ENCODE peak calls at places on chromosome 10, in five cellular contexts. P is mucosa of descending colon, B is suprapubic skin, Q is Caco-2, K is esophagus muscularis mucosa. O is an unnamed sample. For H3K4me1, the result is how much of the 10 kb centered on the place peaks cover.

GRCh38 chr10:7445474-7446135 is 34.8 kb upstream of the SFMBT2 start:
- DNase-seq in P (no peak), B (no peak), Q (no peak), K (no peak), O (no peak)

GRCh38 chr10:113261130-113261529 is 291.7 kb upstream of the HABP2 start:
- DNase-seq in P (no peak), B (no peak), Q (no peak), K (no peak), O (no peak)

GRCh38 chr10:69962746-69963135 is 89.9 kb upstream of the MACROH2A2 start:
- DNase-seq in P (no peak), B (no peak), Q (no peak), K (no peak), O (no peak)

GRCh38 chr10:123911866-123912265 is 20.3 kb upstream of the CPXM2 start:
- DNase-seq in P (no peak), B (no peak), Q (no peak), K (no peak), O (no peak)

GRCh38 chr10:76922666-76923065 is 714.9 kb downstream of the KCNMA1 start:
- DNase-seq in P (no peak), B (no peak), Q (no peak), K (peak), O (no peak)

GRCh38 chr10:85204814-85205213 is 876.4 kb downstream of the CCSER2 start:
- DNase-seq in P (no peak), B (no peak), Q (no peak), K (peak), O (no peak)

GRCh38 chr10:84138478-84139125 is 707 bp upstream of the GHITM start:
- DNase-seq in P (peak), B (no peak), Q (no peak), K (no peak), O (peak)

GRCh38 chr10:30887839-30888238 is 143.8 kb downstream of the ZNF438 start:
- DNase-seq in P (no peak), B (no peak), Q (no peak), K (no peak), O (no peak)

GRCh38 chr10:102624751-102625330 is 19.4 kb upstream of the TRIM8 start:
- DNase-seq in P (peak), B (no peak), Q (no peak), K (no peak), O (no peak)

GRCh38 chr10:21041763-21042458 is 144.8 kb upstream of the NEBL start:
- DNase-seq in P (no peak), B (no peak), Q (no peak), K (no peak), O (no peak)

GRCh38 chr10:133087045-133087678 is 562 bp upstream of the ADGRA1 start:
- DNase-seq in P (no peak), B (no peak), Q (no peak), K (no peak), O (no peak)

GRCh38 chr10:80443531-80443974 is 10.6 kb upstream of the TSPAN14 start:
- DNase-seq in P (no peak), B (no peak), Q (no peak), K (no peak), O (no peak)

GRCh38 chr10:8130973-8131911 is 76.8 kb downstream of the GATA3 start:
- DNase-seq in P (no peak), B (no peak), Q (no peak), K (no peak), O (peak)

GRCh38 chr10:132872658-132873057 is 69.7 kb downstream of the CFAP46 start:
- DNase-seq in P (no peak), B (peak), Q (no peak), K (no peak), O (no peak)

GRCh38 chr10:133142523-133143199 is 17.4 kb upstream of the KNDC1 start:
- DNase-seq in P (no peak), B (peak), Q (peak), K (no peak), O (no peak)

GRCh38 chr10:110356628-110357245 is 52.0 kb upstream of the SMNDC1 start:
- DNase-seq in P (peak), B (no peak), Q (no peak), K (no peak), O (peak)

GRCh38 chr10:116069856-116070255 is 203.2 kb downstream of the GFRA1 start:
- DNase-seq in P (no peak), B (no peak), Q (no peak), K (no peak), O (no peak)

GRCh38 chr10:28054211-28054888 is 55.5 kb upstream of the ODAD2 start:
- DNase-seq in P (no peak), B (no peak), Q (no peak), K (no peak), O (no peak)

GRCh38 chr10:48554668-48555067 is 50.2 kb downstream of the ARHGAP22 start:
- DNase-seq in P (no peak), B (no peak), Q (no peak), K (no peak), O (no peak)

GRCh38 chr10:116385994-116386809 is 41.4 kb upstream of the PNLIPRP3 start:
- DNase-seq in P (no peak), B (no peak), Q (no peak), K (no peak), O (no peak)

GRCh38 chr10:34655286-34656170 is 159.6 kb downstream of the PARD3 start:
- DNase-seq in P (no peak), B (no peak), Q (peak), K (no peak), O (peak)

GRCh38 chr10:132700168-132701098 is 85.5 kb downstream of the NKX6-2 start:
- DNase-seq in P (peak), B (peak), Q (no peak), K (no peak), O (no peak)

GRCh38 chr10:117420768-117421167 is 45.5 kb upstream of the PDZD8 start:
- DNase-seq in P (no peak), B (no peak), Q (no peak), K (no peak), O (no peak)

GRCh38 chr10:3006093-3006492 is 61.3 kb upstream of the PFKP start:
- DNase-seq in P (no peak), B (no peak), Q (no peak), K (no peak), O (no peak)

GRCh38 chr10:26216949-26217395 is 398 bp downstream of the GAD2 start:
- DNase-seq in P (no peak), B (no peak), Q (no peak), K (no peak), O (no peak)

GRCh38 chr10:26215923-26216576 is 524 bp upstream of the GAD2 start:
- DNase-seq in P (no peak), B (no peak), Q (no peak), K (peak), O (no peak)

GRCh38 chr10:26217396-26218105 is 977 bp downstream of the GAD2 start:
- DNase-seq in P (no peak), B (no peak), Q (no peak), K (peak), O (no peak)

GRCh38 chr10:26215534-26215922 is 1.0 kb upstream of the GAD2 start:
- DNase-seq in P (no peak), B (no peak), Q (no peak), K (no peak), O (no peak)

DNA sequence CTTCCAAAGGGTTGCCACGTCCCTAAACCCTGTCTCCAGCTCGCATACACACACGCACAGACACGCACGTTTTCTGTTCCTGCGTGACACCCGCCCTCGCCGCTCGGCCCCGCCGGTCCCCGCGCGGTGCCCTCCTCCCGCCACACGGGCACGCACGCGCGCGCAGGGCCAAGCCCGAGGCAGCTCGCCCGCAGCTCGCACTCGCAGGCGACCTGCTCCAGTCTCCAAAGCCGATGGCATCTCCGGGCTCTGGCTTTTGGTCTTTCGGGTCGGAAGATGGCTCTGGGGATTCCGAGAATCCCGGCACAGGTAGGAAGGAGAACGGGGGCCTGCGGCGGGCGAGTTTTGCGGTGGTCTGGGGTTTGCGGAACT is at the start of gene GAD2:
- DNase-seq in P (no peak), B (no peak), Q (no peak), K (peak), O (no peak)
- H3K4me1 ChIP-seq in P (under half), B (under half), Q (under half), K (under half), O (under half)

DNA sequence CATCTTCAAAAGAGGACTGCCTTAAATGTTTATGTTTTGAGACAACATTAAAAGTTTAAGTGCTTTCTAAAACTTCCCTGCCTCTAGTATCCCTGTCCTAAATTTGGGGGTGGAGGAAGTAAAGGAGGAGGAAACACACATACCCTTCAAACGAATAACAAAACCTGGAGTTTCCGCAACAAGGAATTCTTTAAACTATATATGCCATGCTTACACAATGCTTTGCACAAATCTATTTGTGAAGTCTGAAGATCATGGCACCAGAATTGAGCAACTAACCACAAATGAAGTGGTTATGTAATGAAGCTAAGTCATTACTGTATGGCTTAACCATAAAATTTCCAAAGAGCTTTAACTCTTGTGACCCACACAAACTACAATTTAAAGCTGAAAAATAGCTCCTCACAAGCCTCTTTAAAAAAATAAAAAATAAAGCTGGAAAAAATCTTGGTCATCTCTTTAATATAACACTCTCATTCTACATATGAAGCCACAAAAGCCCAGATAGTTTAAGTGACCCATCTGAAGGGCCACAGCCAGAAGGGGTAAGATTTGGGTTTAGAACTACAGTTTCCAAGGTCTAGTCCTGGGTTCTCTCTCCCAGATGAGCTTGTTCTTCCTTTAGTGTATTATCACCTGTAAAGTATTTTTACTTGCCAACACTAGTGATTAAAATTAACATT is 9.4 kb downstream of the NCOA4 start:
- DNase-seq in P (no peak), B (no peak), Q (no peak), K (no peak), O (peak)
- H3K4me1 ChIP-seq in P (half or more), B (half or more), Q (under half), K (half or more), O (under half)

DNA sequence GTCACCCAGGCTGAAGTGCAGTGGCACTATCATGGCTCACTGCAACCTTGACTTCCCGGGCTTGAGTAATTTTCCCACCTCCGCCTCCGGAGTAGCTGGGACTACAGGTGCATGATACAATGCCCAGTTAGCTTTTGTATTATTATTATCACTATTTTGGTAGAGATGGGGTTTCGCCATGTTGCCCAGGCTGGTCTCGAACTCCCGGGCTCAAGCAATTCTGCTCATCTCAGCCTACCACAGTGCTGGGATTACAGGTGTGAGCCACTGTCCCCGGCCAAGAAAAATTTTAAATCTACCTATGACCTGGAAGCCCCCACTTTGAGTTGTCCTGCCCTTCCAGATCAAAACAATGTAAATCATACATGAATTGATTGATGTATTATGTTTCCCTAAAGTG is 38.8 kb downstream of the CCDC6 start:
- DNase-seq in P (no peak), B (no peak), Q (no peak), K (peak), O (no peak)
- H3K4me1 ChIP-seq in P (under half), B (half or more), Q (under half), K (under half), O (under half)

GRCh38 chr10:79244841-79245504 is 102.3 kb upstream of the PPIF start:
- DNase-seq in P (peak), B (no peak), Q (no peak), K (no peak), O (no peak)
- H3K4me1 ChIP-seq in P (under half), B (half or more), Q (under half), K (half or more), O (under half)

GRCh38 chr10:73871915-73872710 is 2.2 kb downstream of the CAMK2G start:
- DNase-seq in P (peak), B (no peak), Q (peak), K (no peak), O (peak)
- H3K4me1 ChIP-seq in P (under half), B (under half), Q (half or more), K (under half), O (half or more)

GRCh38 chr10:95467162-95467599 is 94.0 kb downstream of the SORBS1 start:
- DNase-seq in P (peak), B (peak), Q (peak), K (no peak), O (no peak)
- H3K4me1 ChIP-seq in P (under half), B (under half), Q (under half), K (half or more), O (under half)

O was measured in PC-9.